ENCODE peak calls at places on chromosomes 3 and 15, in four cellular contexts. I is lower lobe of right lung, J is ovary, C is tibial nerve. P is an unnamed sample. For H3K4me1, the result is how much of the 10 kb centered on the place peaks cover.

GRCh38 chr3:152241142-152242067 is 27.3 kb upstream of the MBNL1 start:
- DNase-seq in I (no peak), J (no peak), C (no peak), P (no peak)

GRCh38 chr15:58875343-58875742 is 58.1 kb downstream of the SLTM start:
- DNase-seq in I (no peak), J (no peak), C (no peak), P (no peak)

GRCh38 chr15:88609344-88609743 is 11.8 kb upstream of the AEN start:
- DNase-seq in I (no peak), J (no peak), C (no peak), P (no peak)

GRCh38 chr15:100932676-100933348 is 13.7 kb downstream of the LRRK1 start:
- DNase-seq in I (no peak), J (no peak), C (no peak), P (no peak)

GRCh38 chr3:38555149-38555840 is 59.2 kb downstream of the EXOG start:
- DNase-seq in I (peak), J (no peak), C (no peak), P (no peak)

GRCh38 chr3:25747033-25747432 is 36.2 kb downstream of the NGLY1 start:
- DNase-seq in I (no peak), J (no peak), C (no peak), P (no peak)

GRCh38 chr3:142353571-142353970 is 94.3 kb downstream of the XRN1 start:
- DNase-seq in I (no peak), J (no peak), C (no peak), P (no peak)

GRCh38 chr15:51781506-51781905 is 30.1 kb downstream of the TMOD2 start:
- DNase-seq in I (no peak), J (no peak), C (no peak), P (no peak)

GRCh38 chr15:95604634-95605036 is 725.9 kb upstream of the NR2F2 start:
- DNase-seq in I (no peak), J (peak), C (peak), P (no peak)

GRCh38 chr3:170572665-170573253 is 13.1 kb downstream of the SLC7A14 start:
- DNase-seq in I (no peak), J (no peak), C (no peak), P (no peak)

GRCh38 chr3:184368804-184369183 is 7.3 kb downstream of the POLR2H start:
- DNase-seq in I (no peak), J (no peak), C (no peak), P (no peak)

GRCh38 chr3:142930510-142930909 is 33.0 kb downstream of the PAQR9 start:
- DNase-seq in I (no peak), J (no peak), C (no peak), P (no peak)

GRCh38 chr3:172859035-172859434 is 108.5 kb downstream of the ECT2 start:
- DNase-seq in I (no peak), J (no peak), C (no peak), P (no peak)

GRCh38 chr3:138434276-138434874 is at the start of gene ESYT3:
- DNase-seq in I (peak), J (peak), C (peak), P (peak)

GRCh38 chr15:67165653-67166260 is 88.7 kb downstream of the AAGAB start:
- DNase-seq in I (no peak), J (no peak), C (no peak), P (no peak)

GRCh38 chr3:27224197-27224596 is 145.0 kb downstream of the NEK10 start:
- DNase-seq in I (no peak), J (no peak), C (no peak), P (no peak)

GRCh38 chr3:46406440-46406785 is 453 bp downstream of the CCR5AS start:
- DNase-seq in I (peak), J (no peak), C (no peak), P (no peak)

GRCh38 chr15:48868549-48868948 is 9.4 kb upstream of the EID1 start:
- DNase-seq in I (no peak), J (no peak), C (no peak), P (no peak)

GRCh38 chr15:57861039-57861638 is 154.6 kb downstream of the POLR2M start:
- DNase-seq in I (no peak), J (no peak), C (no peak), P (no peak)

GRCh38 chr3:72860846-72861245 is 12.6 kb upstream of the SHQ1 start:
- DNase-seq in I (no peak), J (no peak), C (no peak), P (no peak)

DNA sequence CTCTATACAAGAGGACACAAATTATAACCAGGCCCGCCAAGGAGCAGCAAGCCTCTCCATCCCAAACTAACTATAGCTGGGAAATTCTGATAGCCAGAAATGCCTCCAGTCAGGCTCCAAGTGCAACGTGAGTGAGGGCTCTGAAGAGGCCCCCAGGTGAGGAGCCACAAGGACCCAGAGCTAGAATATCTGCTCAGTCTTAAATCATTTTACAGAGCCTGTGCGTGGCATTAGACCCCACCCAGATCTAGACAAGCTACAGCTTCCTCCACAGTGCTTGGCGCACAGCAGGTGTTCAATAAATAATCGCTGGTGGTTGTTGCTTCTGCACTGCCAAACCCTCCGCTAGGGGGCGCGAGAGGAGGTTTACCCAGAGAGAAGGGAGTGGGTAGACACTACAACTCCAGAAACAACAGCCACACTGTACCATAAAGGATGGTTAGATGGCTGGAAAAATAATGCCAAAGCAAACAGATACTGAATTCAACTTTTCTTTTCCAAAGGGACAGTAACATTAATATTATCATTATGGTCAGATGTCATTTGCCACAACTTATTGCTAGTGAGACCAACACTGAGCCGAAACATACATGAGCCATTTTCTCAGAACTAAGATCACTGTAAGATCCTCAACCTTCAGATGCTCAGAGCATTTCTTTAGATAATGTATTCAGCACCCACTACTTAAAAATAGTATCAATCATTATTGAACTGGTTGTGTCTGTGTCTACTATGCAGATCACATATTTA is 44.5 kb downstream of the ZIC4 start:
- DNase-seq in I (no peak), J (no peak), C (peak), P (no peak)
- TF ChIP-seq CTCF in I (peak), J (no peak), C (peak), P (peak)

DNA sequence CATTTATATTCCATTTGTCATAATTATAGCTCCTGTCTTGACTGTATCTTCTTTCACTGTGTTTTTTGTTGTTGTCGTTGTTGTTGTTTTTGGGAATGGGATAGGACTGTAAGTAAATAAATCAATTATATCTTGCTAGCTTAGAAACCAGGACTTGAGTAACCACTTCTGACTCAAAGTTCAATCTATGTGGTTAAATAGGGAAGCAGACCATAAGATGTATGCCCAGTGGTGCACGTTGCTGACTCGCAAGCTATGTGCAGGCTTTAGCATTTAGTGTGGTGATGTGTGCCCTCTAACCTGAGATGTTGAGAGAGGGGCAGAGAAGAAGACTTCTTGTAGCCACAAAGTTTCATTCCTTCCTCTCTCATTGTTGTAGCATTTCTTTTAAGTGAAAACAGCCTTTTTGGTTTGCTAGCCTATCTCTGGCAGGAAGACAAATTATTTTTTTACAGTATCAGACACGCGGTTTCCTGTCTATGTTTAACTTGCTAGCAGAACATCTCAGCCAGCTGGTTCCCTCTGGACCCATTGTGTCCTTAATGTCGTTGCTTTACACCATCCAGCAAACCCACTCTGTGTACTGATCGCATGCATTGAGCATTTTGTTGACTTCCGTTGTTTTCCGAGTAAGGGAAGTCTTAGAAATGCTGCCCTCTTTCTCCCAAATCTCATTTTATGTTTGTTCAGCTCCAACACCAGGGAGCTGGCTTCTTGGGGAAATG is 52.1 kb downstream of the TGFBR2 start:
- DNase-seq in I (no peak), J (no peak), C (no peak), P (no peak)
- H3K4me3 ChIP-seq in I (no peak), J (no peak), C (no peak), P (no peak)

GRCh38 chr3:133574260-133574881 is 885 bp downstream of the CDV3 start:
- DNase-seq in I (peak), J (peak), C (peak), P (peak)

GRCh38 chr3:133578548-133579191 is 5.2 kb downstream of the CDV3 start:
- DNase-seq in I (no peak), J (no peak), C (no peak), P (no peak)

GRCh38 chr3:133575121-133575520 is 1.6 kb downstream of the CDV3 start:
- DNase-seq in I (no peak), J (no peak), C (no peak), P (no peak)

GRCh38 chr3:133573629-133574194 is at the start of gene CDV3:
- DNase-seq in I (no peak), J (no peak), C (peak), P (no peak)

GRCh38 chr3:133576169-133576568 is 2.7 kb downstream of the CDV3 start:
- DNase-seq in I (no peak), J (no peak), C (no peak), P (no peak)
- H3K4me1 ChIP-seq in I (half or more), J (under half), C (under half), P (half or more)

DNA sequence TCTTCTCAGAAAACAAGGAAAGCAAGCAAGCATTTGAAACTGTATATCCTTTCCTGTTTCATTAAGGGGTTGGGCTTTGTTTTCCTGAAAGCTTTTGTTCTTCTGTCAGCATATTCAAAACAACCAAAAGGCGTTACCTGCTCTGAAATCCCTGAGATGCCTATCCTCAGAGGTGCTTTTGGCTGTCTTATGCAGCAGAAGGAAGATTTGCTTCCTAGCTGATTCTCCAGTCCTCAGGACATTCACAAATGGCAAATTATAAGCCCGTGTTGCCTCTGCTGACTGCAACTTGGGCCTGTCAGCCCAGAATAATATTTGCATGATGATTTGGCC is 171.9 kb upstream of the WNT5A start:
- DNase-seq in I (no peak), J (no peak), C (no peak), P (no peak)
- TF ChIP-seq CTCF in I (no peak), J (no peak), C (no peak), P (no peak)

DNA sequence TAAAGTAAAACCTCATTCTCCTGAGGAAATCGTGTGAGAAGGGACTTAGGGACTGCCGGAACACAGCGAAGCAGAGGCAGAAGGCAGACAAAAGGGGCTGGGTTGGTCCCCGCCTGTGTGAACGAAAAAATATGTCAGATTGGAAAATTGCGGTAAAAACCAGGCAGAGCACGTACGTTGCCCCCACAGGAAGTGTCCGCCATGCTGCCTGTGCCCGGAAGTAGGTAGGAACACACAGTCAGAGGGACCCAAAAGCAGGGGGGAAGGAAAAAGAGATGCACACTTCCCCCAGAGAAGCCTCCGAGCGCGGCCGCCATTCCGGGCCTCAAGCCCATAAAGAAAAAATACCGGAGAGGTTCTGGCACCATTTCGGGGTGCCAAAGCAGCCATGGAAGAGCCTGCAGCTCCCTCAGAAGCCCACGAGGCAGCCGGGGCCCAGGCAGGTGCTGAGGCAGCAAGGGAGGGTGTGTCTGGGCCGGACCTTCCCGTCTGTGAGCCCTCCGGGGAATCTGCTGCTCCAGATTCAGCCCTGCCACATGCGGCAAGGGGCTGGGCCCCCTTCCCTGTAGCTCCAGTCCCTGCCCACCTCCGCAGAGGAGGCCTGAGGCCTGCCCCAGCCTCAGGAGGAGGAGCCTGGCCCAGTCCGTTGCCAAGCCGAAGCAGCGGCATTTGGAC is at the start of gene MKRN3:
- DNase-seq in I (no peak), J (no peak), C (no peak), P (no peak)
- H3K4me3 ChIP-seq in I (peak), J (peak), C (peak), P (peak)

GRCh38 chr15:68292967-68293366 is 15.4 kb downstream of the FEM1B start:
- DNase-seq in I (no peak), J (no peak), C (no peak), P (no peak)

GRCh38 chr15:68295430-68295829 is 17.9 kb downstream of the FEM1B start:
- DNase-seq in I (no peak), J (no peak), C (no peak), P (no peak)

GRCh38 chr15:68290715-68291114 is 13.2 kb downstream of the FEM1B start:
- DNase-seq in I (no peak), J (no peak), C (peak), P (no peak)

GRCh38 chr15:68289621-68290352 is 12.2 kb downstream of the FEM1B start:
- DNase-seq in I (no peak), J (no peak), C (peak), P (no peak)

GRCh38 chr15:68292157-68292781 is 14.7 kb downstream of the FEM1B start:
- DNase-seq in I (no peak), J (no peak), C (no peak), P (no peak)
- H3K4me1 ChIP-seq in I (under half), J (under half), C (under half), P (under half)

GRCh38 chr3:153669527-153669926 is 451.7 kb upstream of the ARHGEF26 start:
- DNase-seq in I (no peak), J (no peak), C (no peak), P (no peak)
- TF ChIP-seq CTCF in I (no peak), J (no peak), C (no peak), P (no peak)

GRCh38 chr3:29864809-29865208 is 583.9 kb downstream of the RBMS3 start:
- DNase-seq in I (no peak), J (no peak), C (no peak), P (no peak)
- H3K4me3 ChIP-seq in I (no peak), J (no peak), C (no peak), P (no peak)